ENCODE peak calls at places on chromosomes 16 and 17, in six cellular contexts. Y is non-pigmented ciliary epithelial cell, H is hypothalamus, O is HCEC 1CT, V is activated gamma-delta T cell, D is nucleus accumbens. A is an unnamed sample.

GRCh38 chr17:65698381-65699061 is 137.1 kb upstream of the AXIN2 start:
- DNase-seq in Y (peak; percentile 68), H (no peak), O (no peak), V (no peak), D (no peak), A (no peak)

GRCh38 chr17:80036715-80037477 is 454 bp downstream of the CCDC40 start:
- DNase-seq in Y (no peak), H (peak; percentile 59), O (no peak), V (no peak), D (no peak), A (no peak)

GRCh38 chr17:61754124-61754523 is 109.2 kb downstream of the BRIP1 start:
- DNase-seq in Y (no peak), H (no peak), O (no peak), V (no peak), D (no peak), A (no peak)

GRCh38 chr16:88305176-88305575 is 77.6 kb upstream of the ZNF469 start:
- DNase-seq in Y (no peak), H (no peak), O (no peak), V (no peak), D (no peak), A (no peak)

GRCh38 chr16:82280867-82281266 is 110.8 kb upstream of the MPHOSPH6 start:
- DNase-seq in Y (no peak), H (no peak), O (no peak), V (no peak), D (no peak), A (no peak)

GRCh38 chr17:77899494-77899893 is 59.0 kb upstream of the TNRC6C start:
- DNase-seq in Y (no peak), H (no peak), O (no peak), V (no peak), D (no peak), A (no peak)

GRCh38 chr16:60636117-60636516 is 1400.1 kb downstream of the CDH8 start:
- DNase-seq in Y (no peak), H (no peak), O (no peak), V (no peak), D (no peak), A (peak; percentile 19)

GRCh38 chr17:63516910-63517824 is 6.0 kb upstream of the KCNH6 start:
- DNase-seq in Y (no peak), H (no peak), O (peak; percentile 68), V (no peak), D (no peak), A (no peak)

GRCh38 chr17:251531-251930 is 70.1 kb upstream of the DOC2B start:
- DNase-seq in Y (no peak), H (no peak), O (no peak), V (no peak), D (no peak), A (no peak)

GRCh38 chr16:78952630-78953029 is 647.9 kb downstream of the MAF start:
- DNase-seq in Y (no peak), H (no peak), O (no peak), V (no peak), D (no peak), A (no peak)

GRCh38 chr17:41428591-41429326 is 4.4 kb upstream of the KRT37 start:
- DNase-seq in Y (no peak), H (no peak), O (peak; percentile 45), V (no peak), D (no peak), A (no peak)

GRCh38 chr17:16406742-16407674 is 8.4 kb upstream of the TRPV2 start:
- DNase-seq in Y (no peak), H (no peak), O (no peak), V (no peak), D (no peak), A (no peak)

GRCh38 chr16:28258571-28258970 is 33.8 kb upstream of the SBK1 start:
- DNase-seq in Y (no peak), H (no peak), O (no peak), V (no peak), D (no peak), A (no peak)

GRCh38 chr16:62276632-62277031 is 240.4 kb upstream of the CDH8 start:
- DNase-seq in Y (no peak), H (no peak), O (no peak), V (no peak), D (no peak), A (no peak)

GRCh38 chr17:42153919-42154491 is 784 bp downstream of the RAB5C start:
- DNase-seq in Y (no peak), H (no peak), O (no peak), V (no peak), D (no peak), A (no peak)

GRCh38 chr16:10950393-10950792 is 6.0 kb downstream of the CLEC16A start:
- DNase-seq in Y (no peak), H (no peak), O (no peak), V (no peak), D (no peak), A (no peak)

GRCh38 chr17:19718041-19718612 is 1.7 kb upstream of the SLC47A2 start:
- DNase-seq in Y (no peak), H (no peak), O (no peak), V (no peak), D (no peak), A (no peak)

GRCh38 chr16:73384561-73384960 is 336.6 kb upstream of the ZFHX3 start:
- DNase-seq in Y (no peak), H (no peak), O (no peak), V (no peak), D (no peak), A (no peak)

GRCh38 chr17:78130439-78131101 is at the start of gene TMC8:
- DNase-seq in Y (no peak), H (no peak), O (no peak), V (peak; percentile 48), D (no peak), A (no peak)

GRCh38 chr16:89749637-89750036 is 28.3 kb downstream of the ZNF276 start:
- DNase-seq in Y (no peak), H (no peak), O (no peak), V (no peak), D (no peak), A (no peak)

GRCh38 chr16:51542856-51543510 is 391.9 kb upstream of the SALL1 start:
- DNase-seq in Y (no peak), H (no peak), O (no peak), V (no peak), D (no peak), A (no peak)

GRCh38 chr17:78241277-78242023 is 10.0 kb downstream of the TMEM235 start:
- DNase-seq in Y (peak; percentile 9), H (no peak), O (peak; percentile 54), V (no peak), D (peak; percentile 57), A (no peak)

GRCh38 chr16:11684231-11685025 is 16.2 kb downstream of the SNN start:
- DNase-seq in Y (no peak), H (no peak), O (no peak), V (no peak), D (no peak), A (no peak)

GRCh38 chr17:14474591-14474990 is 173.7 kb downstream of the HS3ST3B1 start:
- DNase-seq in Y (no peak), H (no peak), O (peak; percentile 5), V (no peak), D (no peak), A (no peak)

GRCh38 chr17:1471931-1472727 is 16.1 kb upstream of the CRK start:
- DNase-seq in Y (no peak), H (no peak), O (no peak), V (no peak), D (no peak), A (no peak)

GRCh38 chr17:80596760-80597608 is 52.3 kb downstream of the RPTOR start:
- DNase-seq in Y (no peak), H (no peak), O (peak; percentile 5), V (no peak), D (no peak), A (no peak)